ENCODE peak calls at places on chromosomes 11 and 22, in four cellular contexts. X, V, N and A are unnamed samples.

GRCh38 chr11:45282070-45282469 is 4.1 kb downstream of the SYT13 start:
- DNase-seq in N (no peak), V (no peak), X (no peak), A (no peak)

GRCh38 chr11:63719987-63720386 is 38.7 kb downstream of the RTN3 start:
- DNase-seq in N (no peak), X (no peak), V (no peak), A (no peak)

GRCh38 chr22:42452456-42452855 is 20.3 kb upstream of the NFAM1 start:
- DNase-seq in N (no peak), X (no peak), V (no peak), A (no peak)

GRCh38 chr11:133787379-133788103 is 57.8 kb downstream of the SPATA19 start:
- DNase-seq in N (peak), X (no peak), V (no peak), A (peak)

GRCh38 chr11:115504279-115505158 is at the start of gene CADM1:
- DNase-seq in V (peak), N (peak), X (peak), A (peak)

GRCh38 chr11:101466352-101466751 is 117.5 kb downstream of the TRPC6 start:
- DNase-seq in V (no peak), X (no peak), N (no peak), A (peak)

GRCh38 chr11:69649576-69649900 is 8.6 kb downstream of the CCND1 start:
- DNase-seq in V (no peak), N (no peak), X (no peak), A (no peak)

GRCh38 chr11:37320921-37321320 is 722.9 kb upstream of the RAG2 start:
- DNase-seq in V (no peak), X (no peak), N (no peak), A (no peak)

GRCh38 chr11:96339704-96340554 is 3.1 kb downstream of the MAML2 start:
- DNase-seq in N (no peak), V (no peak), X (no peak), A (no peak)

GRCh38 chr11:33891714-33892327 is at the start of gene LMO2:
- DNase-seq in V (no peak), N (no peak), X (no peak), A (no peak)

GRCh38 chr11:90220391-90220790 is 2.5 kb downstream of the CHORDC1 start:
- DNase-seq in X (no peak), V (no peak), N (no peak), A (no peak)

GRCh38 chr11:58788355-58789023 is 56.0 kb downstream of the GLYATL2 start:
- DNase-seq in N (peak), V (peak), X (no peak), A (peak)

GRCh38 chr22:29030016-29030617 is 31.5 kb downstream of the C22orf31 start:
- DNase-seq in X (no peak), N (no peak), V (no peak), A (no peak)

GRCh38 chr11:9170450-9170849 is 79.1 kb upstream of the SCUBE2 start:
- DNase-seq in V (no peak), X (no peak), N (no peak), A (no peak)

GRCh38 chr11:132424433-132424832 is 1054.0 kb downstream of the NTM start:
- DNase-seq in X (no peak), V (no peak), N (no peak), A (peak)

DNA sequence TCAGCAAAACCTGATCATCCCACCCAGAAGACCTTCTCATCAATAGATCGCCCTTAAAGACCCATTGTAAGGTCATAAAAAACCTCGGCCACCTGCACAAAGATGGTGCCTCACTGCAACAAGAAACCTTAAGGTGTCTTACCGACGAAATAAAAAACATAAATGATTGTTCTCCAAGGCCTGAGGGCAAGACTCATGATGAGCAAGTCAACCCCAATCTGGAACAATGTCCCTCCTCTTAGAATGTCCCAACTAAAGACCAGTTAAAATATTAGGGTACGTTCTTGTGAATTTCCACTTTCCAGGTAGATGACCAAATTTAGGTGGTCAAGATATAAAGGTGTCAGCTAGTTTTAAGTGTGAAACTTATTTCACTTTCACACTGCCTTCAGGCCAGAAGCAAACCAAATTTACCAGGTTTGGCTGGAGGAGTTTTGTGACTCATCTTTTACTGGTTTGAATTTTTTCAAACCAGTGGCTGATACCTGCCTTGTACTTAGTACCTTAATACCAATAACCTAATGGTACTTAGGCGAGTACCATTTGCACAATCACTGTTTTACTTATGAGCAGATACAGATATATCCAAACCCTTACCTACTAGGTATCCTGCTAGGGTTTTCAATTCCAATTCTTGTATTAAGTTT is 14.9 kb downstream of the KDELR3 start:
- DNase-seq in X (no peak), V (no peak), N (no peak), A (no peak)
- TF ChIP-seq POLR2A in X (no peak), V (no peak), N (no peak), A (no peak)

DNA sequence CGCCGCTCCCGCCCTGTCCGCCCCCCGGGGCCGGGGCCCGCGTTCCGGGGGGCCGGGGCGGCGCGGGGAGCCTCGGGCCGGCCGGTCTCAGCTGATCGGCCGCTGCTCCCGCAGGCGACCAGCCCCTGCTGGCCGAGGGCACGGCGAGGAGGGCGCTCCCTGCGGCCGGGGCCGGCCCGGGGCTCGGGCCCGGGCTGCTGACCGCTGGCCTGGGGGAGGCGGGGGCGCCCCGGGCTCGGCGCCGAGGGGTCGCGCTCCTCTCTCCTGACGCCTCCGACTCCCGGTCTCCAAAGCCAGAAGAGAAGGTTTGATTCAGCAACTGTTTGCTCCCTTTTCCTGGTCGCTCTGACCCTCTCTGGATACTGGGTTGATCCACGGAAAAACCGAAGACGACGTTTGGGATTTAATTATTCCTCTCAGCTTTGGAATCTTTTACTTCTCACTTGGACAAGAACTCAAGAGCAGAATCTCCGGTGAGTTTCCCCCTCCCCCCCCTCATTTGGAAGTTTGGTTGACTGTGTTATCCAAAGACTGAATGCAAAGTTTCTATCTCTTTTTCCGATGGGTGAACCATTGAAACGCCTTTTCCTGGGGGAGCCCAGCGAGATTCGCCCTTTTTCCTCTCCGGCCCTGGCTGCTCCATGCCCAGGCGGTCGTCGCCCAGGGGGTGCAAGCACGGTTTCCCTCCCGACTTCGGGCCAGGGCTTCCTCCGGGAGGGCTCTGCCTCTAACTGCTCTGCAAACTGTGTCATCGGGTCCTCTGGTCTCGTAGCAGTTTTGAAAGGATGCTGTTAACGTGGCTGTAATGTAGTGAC is 721 bp downstream of the KDM2A start:
- DNase-seq in N (peak), V (peak), X (peak), A (peak)
- TF ChIP-seq POLR2A in N (no peak), V (peak), X (no peak), A (no peak)

GRCh38 chr11:12411806-12412727 is 34.7 kb downstream of the PARVA start:
- DNase-seq in X (peak), V (no peak), N (peak), A (peak)
- TF ChIP-seq POLR2A in X (no peak), V (no peak), N (no peak), A (no peak)

DNA sequence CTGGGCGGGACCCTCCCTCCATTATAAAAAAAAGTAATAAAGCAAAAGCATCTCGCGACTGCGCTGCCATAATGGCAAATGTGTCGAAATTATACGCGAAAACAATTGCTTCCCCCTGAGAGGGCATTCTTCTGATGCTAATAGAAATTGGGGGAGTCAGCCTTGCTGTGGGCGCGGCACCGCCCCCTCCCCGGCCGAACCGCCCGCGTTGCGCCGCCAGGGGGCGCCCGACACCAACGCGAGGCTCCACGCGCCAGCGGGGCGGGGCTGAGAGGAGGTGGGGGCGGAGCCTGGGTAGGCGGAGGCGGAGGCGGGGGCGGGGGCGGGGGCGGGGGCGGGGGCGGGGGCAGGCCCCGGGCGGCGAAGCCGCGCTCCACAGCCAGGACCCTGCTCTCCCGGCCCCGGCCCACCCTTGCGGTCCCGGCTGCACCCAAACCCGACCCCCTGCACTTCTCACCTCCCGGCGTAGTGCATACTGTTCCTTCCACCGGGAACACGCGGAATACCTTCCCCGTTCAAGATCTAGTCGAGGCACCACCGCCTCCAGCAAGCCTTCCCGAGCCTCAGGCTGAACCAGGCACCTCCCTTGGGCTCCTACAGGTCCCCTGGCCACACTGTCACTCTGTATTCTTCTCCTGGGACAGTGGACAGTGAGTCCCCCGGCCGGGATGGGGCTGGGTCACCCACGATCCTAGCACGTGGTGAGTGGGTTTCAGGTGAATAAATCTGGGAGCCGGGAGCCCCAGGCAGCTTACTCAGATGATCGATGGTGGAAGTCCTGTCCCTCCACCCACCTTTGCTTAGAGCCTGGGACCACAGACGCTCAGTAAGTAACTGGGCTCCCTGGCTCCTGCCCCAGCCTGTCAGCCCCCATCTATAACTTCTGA is 15.5 kb upstream of the UPK3A start:
- DNase-seq in X (peak), N (peak), V (peak), A (peak)
- TF ChIP-seq POLR2A in X (peak), N (no peak), V (peak), A (no peak)

DNA sequence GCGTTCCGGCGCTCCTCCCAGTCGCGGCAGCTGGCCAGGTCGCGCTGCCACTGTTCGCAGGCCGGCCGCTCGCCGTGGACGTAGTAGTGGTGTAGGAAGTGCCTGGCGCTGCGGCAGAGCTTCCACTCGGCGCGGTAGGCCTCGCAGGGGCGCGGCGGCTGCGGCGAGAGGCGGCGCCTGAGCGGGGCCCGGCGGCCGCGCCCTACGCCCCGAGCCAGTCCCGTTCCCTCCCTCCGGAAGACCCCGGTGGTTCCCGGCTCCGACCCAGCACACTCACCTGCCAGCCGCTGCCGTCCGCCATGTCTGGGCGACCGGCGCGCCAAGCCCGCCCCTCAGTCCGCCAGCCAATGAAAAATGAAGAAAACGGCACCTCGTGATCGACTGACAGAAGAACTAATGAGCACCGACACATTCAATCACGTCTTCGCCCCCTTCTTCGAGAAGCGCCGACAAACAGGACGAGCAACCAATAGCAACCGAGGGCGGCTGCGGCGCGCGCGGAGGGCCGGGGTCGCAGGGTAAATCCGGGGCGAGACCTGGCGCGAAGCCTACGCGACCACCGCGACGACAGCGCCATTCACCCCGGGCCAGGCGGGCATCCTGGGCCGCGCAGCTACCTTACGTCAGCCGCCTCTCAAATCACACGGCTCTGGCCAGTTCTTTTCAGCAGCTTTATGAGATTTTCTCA is at the start of gene C22orf39:
- DNase-seq in X (peak), V (peak), N (peak), A (peak)
- TF ChIP-seq POLR2A in X (peak), V (peak), N (peak), A (peak)

GRCh38 chr11:114257621-114258558 is 38.3 kb upstream of the NNMT start:
- DNase-seq in X (peak), N (peak), V (peak), A (peak)
- TF ChIP-seq POLR2A in X (no peak), N (no peak), V (no peak), A (no peak)

DNA sequence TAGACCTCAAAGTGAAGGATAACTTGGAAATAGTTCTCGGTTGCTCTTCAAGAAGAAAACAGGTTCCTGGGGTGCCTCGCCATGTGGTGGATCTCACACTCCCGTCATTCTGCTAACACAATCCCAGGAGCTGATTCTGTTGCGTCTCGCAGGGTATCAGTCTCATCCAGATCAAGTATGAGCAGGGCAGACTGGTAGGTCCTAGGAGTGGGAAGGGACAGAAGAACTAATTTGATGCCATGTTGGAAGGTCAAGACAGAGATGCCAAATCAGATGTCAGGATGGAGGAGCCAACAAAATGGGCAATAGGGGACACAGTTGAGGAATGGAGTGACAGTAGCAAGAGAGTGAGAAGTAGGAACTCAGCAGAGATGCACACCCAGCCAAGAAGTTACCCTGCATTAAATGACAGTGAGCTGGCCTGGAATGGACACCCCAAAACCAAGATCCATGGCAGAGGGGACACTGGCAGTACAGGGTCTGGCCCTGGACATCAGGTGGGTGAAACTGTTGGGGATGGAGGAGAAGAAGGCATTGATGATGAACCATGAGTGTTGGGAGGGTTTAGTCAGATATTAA is 76.2 kb downstream of the BDNF start:
- DNase-seq in X (no peak), V (no peak), N (no peak), A (no peak)
- TF ChIP-seq POLR2A in X (no peak), V (no peak), N (no peak), A (no peak)

GRCh38 chr11:129577986-129578385 is 202.3 kb downstream of the BARX2 start:
- DNase-seq in N (no peak), V (no peak), X (no peak), A (no peak)

GRCh38 chr11:129573161-129573560 is 197.5 kb downstream of the BARX2 start:
- DNase-seq in N (no peak), X (no peak), V (no peak), A (no peak)

GRCh38 chr11:129574431-129574830 is 198.8 kb downstream of the BARX2 start:
- DNase-seq in N (no peak), X (no peak), V (no peak), A (no peak)

GRCh38 chr11:129580278-129580677 is 204.6 kb downstream of the BARX2 start:
- DNase-seq in X (no peak), N (no peak), V (no peak), A (no peak)

GRCh38 chr11:129576652-129577051 is 201.0 kb downstream of the BARX2 start:
- DNase-seq in V (no peak), X (no peak), N (no peak), A (no peak)
- TF ChIP-seq POLR2A in V (no peak), X (no peak), N (no peak), A (no peak)